ENCODE peak calls at places on chromosome 6, in seven cellular contexts. One of them, this sample, is unnamed.

GRCh38 chr6:43904311-43905123 is 134.5 kb downstream of the VEGFA start:
- DNase-seq in A549: no peak
- DNase-seq in keratinocyte: no peak
- DNase-seq in PC-3: peak; percentile 30
- DNase-seq in right atrium auricular region: no peak
- DNase-seq in IMR-90: no peak
- DNase-seq in fibroblast of lung: peak; percentile 36
- DNase-seq in this sample: no peak

GRCh38 chr6:79280756-79281155 is 46.3 kb upstream of the HMGN3 start:
- DNase-seq in A549: no peak
- DNase-seq in PC-3: no peak
- DNase-seq in IMR-90: no peak
- DNase-seq in keratinocyte: no peak
- DNase-seq in fibroblast of lung: no peak
- DNase-seq in right atrium auricular region: no peak
- DNase-seq in this sample: no peak

GRCh38 chr6:108501559-108501958 is 59.2 kb upstream of the FOXO3 start:
- DNase-seq in right atrium auricular region: no peak
- DNase-seq in keratinocyte: no peak
- DNase-seq in A549: no peak
- DNase-seq in fibroblast of lung: peak; percentile 56
- DNase-seq in IMR-90: peak; percentile 47
- DNase-seq in PC-3: peak; percentile 59
- DNase-seq in this sample: no peak

GRCh38 chr6:145798530-145798929 is 16.1 kb downstream of the FBXO30 start:
- DNase-seq in right atrium auricular region: no peak
- DNase-seq in fibroblast of lung: peak; percentile 78
- DNase-seq in IMR-90: peak; percentile 62
- DNase-seq in A549: no peak
- DNase-seq in PC-3: no peak
- DNase-seq in keratinocyte: no peak
- DNase-seq in this sample: no peak

GRCh38 chr6:130624046-130624445 is 203.2 kb upstream of the SMLR1 start:
- DNase-seq in PC-3: no peak
- DNase-seq in IMR-90: peak; percentile 66
- DNase-seq in A549: no peak
- DNase-seq in right atrium auricular region: no peak
- DNase-seq in keratinocyte: no peak
- DNase-seq in fibroblast of lung: peak; percentile 84
- DNase-seq in this sample: no peak

GRCh38 chr6:44820366-44821158 is 433.1 kb downstream of the CDC5L start:
- DNase-seq in IMR-90: peak; percentile 13
- DNase-seq in fibroblast of lung: no peak
- DNase-seq in keratinocyte: no peak
- DNase-seq in A549: no peak
- DNase-seq in right atrium auricular region: no peak
- DNase-seq in PC-3: peak; percentile 6
- DNase-seq in this sample: no peak

GRCh38 chr6:4185419-4185818 is 50.0 kb upstream of the ECI2 start:
- DNase-seq in right atrium auricular region: no peak
- DNase-seq in IMR-90: no peak
- DNase-seq in keratinocyte: no peak
- DNase-seq in fibroblast of lung: no peak
- DNase-seq in A549: no peak
- DNase-seq in PC-3: no peak
- DNase-seq in this sample: no peak

GRCh38 chr6:58419321-58419720 is 1101.9 kb downstream of the PRIM2 start:
- DNase-seq in fibroblast of lung: no peak
- DNase-seq in A549: no peak
- DNase-seq in keratinocyte: no peak
- DNase-seq in IMR-90: no peak
- DNase-seq in right atrium auricular region: no peak
- DNase-seq in PC-3: no peak
- DNase-seq in this sample: no peak

GRCh38 chr6:20751293-20751946 is 217.2 kb downstream of the CDKAL1 start:
- DNase-seq in PC-3: no peak
- DNase-seq in fibroblast of lung: peak; percentile 21
- DNase-seq in right atrium auricular region: no peak
- DNase-seq in keratinocyte: no peak
- DNase-seq in A549: no peak
- DNase-seq in IMR-90: peak; percentile 49
- DNase-seq in this sample: no peak

GRCh38 chr6:139623382-139623781 is 248.9 kb upstream of the CITED2 start:
- DNase-seq in A549: no peak
- DNase-seq in right atrium auricular region: no peak
- DNase-seq in IMR-90: no peak
- DNase-seq in keratinocyte: no peak
- DNase-seq in PC-3: no peak
- DNase-seq in fibroblast of lung: peak; percentile 23
- DNase-seq in this sample: no peak

GRCh38 chr6:151063339-151063738 is 176.4 kb upstream of the AKAP12 start:
- DNase-seq in IMR-90: peak; percentile 72
- DNase-seq in fibroblast of lung: peak; percentile 96
- DNase-seq in keratinocyte: no peak
- DNase-seq in A549: no peak
- DNase-seq in right atrium auricular region: no peak
- DNase-seq in PC-3: peak; percentile 63
- DNase-seq in this sample: no peak

GRCh38 chr6:159094444-159095252 is 49.9 kb upstream of the TAGAP start:
- DNase-seq in A549: no peak
- DNase-seq in fibroblast of lung: no peak
- DNase-seq in right atrium auricular region: no peak
- DNase-seq in PC-3: no peak
- DNase-seq in IMR-90: no peak
- DNase-seq in keratinocyte: no peak
- DNase-seq in this sample: no peak

GRCh38 chr6:159095561-159096095 is 50.8 kb upstream of the TAGAP start:
- DNase-seq in PC-3: no peak
- DNase-seq in keratinocyte: no peak
- DNase-seq in fibroblast of lung: no peak
- DNase-seq in IMR-90: no peak
- DNase-seq in A549: no peak
- DNase-seq in right atrium auricular region: no peak
- DNase-seq in this sample: peak; percentile 12

GRCh38 chr6:159092631-159093030 is 47.8 kb upstream of the TAGAP start:
- DNase-seq in IMR-90: no peak
- DNase-seq in A549: no peak
- DNase-seq in fibroblast of lung: no peak
- DNase-seq in right atrium auricular region: no peak
- DNase-seq in keratinocyte: no peak
- DNase-seq in PC-3: no peak
- DNase-seq in this sample: peak; percentile 6

GRCh38 chr6:159090530-159091306 is 45.9 kb upstream of the TAGAP start:
- DNase-seq in fibroblast of lung: no peak
- DNase-seq in IMR-90: no peak
- DNase-seq in PC-3: no peak
- DNase-seq in A549: no peak
- DNase-seq in right atrium auricular region: no peak
- DNase-seq in keratinocyte: no peak
- DNase-seq in this sample: peak; percentile 20

DNA sequence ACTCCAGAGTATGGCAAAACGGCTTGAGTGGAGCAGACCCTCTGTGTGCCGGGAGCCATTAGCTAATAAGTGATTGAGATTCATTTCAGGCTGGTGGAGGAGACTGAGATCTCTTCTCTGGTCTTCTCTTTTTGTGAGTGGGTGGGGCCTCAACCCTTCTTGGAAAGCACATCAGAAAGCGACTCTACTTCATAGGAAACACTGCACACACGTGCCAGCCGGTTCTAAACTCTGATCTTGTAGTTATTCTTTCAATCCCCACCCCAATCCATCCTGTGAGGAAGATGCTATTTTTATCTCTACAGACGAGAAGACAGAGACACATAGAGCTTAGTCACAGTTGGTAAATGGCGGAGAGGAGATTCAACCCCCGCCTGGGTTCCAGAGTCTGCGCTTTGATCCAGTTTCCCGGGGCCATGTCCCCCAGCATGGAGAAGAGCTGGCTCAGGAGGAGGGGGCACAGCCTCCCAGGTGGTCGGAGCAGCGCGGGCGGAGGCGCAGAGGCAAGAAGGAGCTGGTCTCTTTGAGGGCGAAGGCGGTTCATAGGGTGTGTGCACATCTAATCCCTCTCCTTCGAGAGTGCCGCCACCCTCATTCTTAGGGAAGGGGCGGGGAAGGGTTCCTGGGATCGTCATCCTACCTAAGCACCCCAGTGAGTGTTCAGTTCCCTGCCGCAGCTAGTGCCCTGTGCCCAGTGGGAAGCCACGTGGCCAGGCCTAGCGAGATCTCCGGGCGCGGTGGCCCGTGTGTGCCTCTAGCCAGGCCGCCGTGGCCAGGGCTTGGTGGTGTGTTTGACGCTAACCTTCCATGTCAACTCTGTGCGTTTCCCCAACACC is 49.0 kb upstream of the TAGAP start:
- DNase-seq in A549: no peak
- DNase-seq in right atrium auricular region: no peak
- DNase-seq in PC-3: no peak
- DNase-seq in IMR-90: no peak
- DNase-seq in keratinocyte: no peak
- DNase-seq in fibroblast of lung: no peak
- DNase-seq in this sample: peak; percentile 15
- H3K4me1 ChIP-seq in A549: no peaks in the 10 kb centered on the region
- H3K4me1 ChIP-seq in right atrium auricular region: no peaks in the 10 kb centered on the region
- H3K4me1 ChIP-seq in PC-3: no peaks in the 10 kb centered on the region
- H3K4me1 ChIP-seq in IMR-90: no peaks in the 10 kb centered on the region
- H3K4me1 ChIP-seq in keratinocyte: no peaks in the 10 kb centered on the region
- H3K4me1 ChIP-seq in fibroblast of lung: no peaks in the 10 kb centered on the region
- H3K4me1 ChIP-seq in this sample: no peaks in the 10 kb centered on the region

GRCh38 chr6:14226051-14226660 is 108.6 kb downstream of the CD83 start:
- DNase-seq in keratinocyte: no peak
- DNase-seq in A549: no peak
- DNase-seq in fibroblast of lung: no peak
- DNase-seq in PC-3: no peak
- DNase-seq in IMR-90: no peak
- DNase-seq in right atrium auricular region: no peak
- DNase-seq in this sample: peak; percentile 3

GRCh38 chr6:14221564-14222297 is 104.2 kb downstream of the CD83 start:
- DNase-seq in right atrium auricular region: no peak
- DNase-seq in fibroblast of lung: no peak
- DNase-seq in keratinocyte: no peak
- DNase-seq in IMR-90: no peak
- DNase-seq in A549: no peak
- DNase-seq in PC-3: no peak
- DNase-seq in this sample: no peak

GRCh38 chr6:14222956-14223355 is 105.4 kb downstream of the CD83 start:
- DNase-seq in A549: no peak
- DNase-seq in right atrium auricular region: no peak
- DNase-seq in IMR-90: no peak
- DNase-seq in keratinocyte: no peak
- DNase-seq in fibroblast of lung: no peak
- DNase-seq in PC-3: no peak
- DNase-seq in this sample: no peak

GRCh38 chr6:14228571-14228970 is 111.0 kb downstream of the CD83 start:
- DNase-seq in right atrium auricular region: no peak
- DNase-seq in A549: no peak
- DNase-seq in fibroblast of lung: peak; percentile 56
- DNase-seq in PC-3: no peak
- DNase-seq in IMR-90: peak; percentile 62
- DNase-seq in keratinocyte: no peak
- DNase-seq in this sample: peak; percentile 3

DNA sequence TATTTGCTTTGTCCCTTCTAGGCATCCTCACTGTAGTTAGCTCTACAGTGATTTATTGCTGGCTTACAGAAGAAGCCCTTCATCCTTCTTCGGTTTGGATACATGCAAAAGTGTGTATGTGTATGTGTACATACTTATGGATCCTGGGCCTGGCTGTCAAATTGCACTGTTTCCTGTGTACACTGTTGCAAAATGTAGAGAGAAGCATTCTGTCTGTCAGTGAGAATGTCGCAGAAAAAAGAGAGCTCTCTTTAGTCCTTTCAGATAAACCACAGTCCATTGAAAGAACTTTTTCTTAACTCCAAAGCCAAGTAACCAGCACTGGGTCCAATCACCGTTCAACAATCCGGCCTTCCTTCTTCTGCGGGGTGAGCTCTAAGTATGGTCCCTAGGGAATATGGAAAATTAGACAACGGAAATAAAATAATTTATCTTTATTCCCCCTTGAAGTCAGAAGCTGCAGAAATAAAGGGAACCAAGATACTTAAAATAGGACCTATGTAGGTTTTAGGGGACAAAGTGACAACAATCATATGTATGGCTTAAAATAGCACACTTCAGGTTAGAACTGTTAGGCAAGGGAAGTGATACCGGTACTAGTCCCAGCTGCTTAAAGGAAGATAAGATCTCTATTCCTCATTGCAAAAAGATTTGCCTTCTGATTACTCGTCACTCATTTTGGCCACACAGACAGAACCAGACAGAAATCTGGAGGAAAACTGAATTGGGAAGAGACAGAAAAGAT is 107.0 kb downstream of the CD83 start:
- DNase-seq in keratinocyte: no peak
- DNase-seq in right atrium auricular region: no peak
- DNase-seq in A549: no peak
- DNase-seq in IMR-90: no peak
- DNase-seq in PC-3: no peak
- DNase-seq in fibroblast of lung: no peak
- DNase-seq in this sample: peak; percentile 4
- TF ChIP-seq CTCF in keratinocyte: no peak
- TF ChIP-seq CTCF in right atrium auricular region: no peak
- TF ChIP-seq CTCF in A549: no peak
- TF ChIP-seq CTCF in IMR-90: no peak
- TF ChIP-seq CTCF in PC-3: no peak
- TF ChIP-seq CTCF in fibroblast of lung: no peak
- TF ChIP-seq CTCF in this sample: no peak

DNA sequence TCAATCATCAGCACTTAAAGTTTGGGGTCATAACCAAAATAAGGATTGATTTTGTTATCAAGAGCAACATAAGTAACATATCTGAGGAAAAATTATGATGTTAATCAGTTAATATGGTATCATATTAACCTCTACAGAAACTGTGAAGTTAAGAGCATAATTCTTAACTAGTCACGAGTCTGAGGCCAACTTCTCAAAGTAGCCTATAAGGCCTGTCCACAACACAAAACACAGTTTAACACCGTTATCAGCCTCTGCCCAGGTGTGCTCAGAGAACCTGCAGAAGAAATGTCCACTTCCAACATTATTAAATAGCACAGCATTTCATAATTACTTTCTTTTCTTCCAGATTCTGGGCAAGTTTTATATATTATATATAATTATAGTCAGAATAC is 1.1 kb downstream of the STX7 start:
- DNase-seq in IMR-90: no peak
- DNase-seq in keratinocyte: no peak
- DNase-seq in right atrium auricular region: no peak
- DNase-seq in A549: no peak
- DNase-seq in PC-3: no peak
- DNase-seq in fibroblast of lung: no peak
- DNase-seq in this sample: no peak
- H3K27ac ChIP-seq in IMR-90: no peak overlapping the region
- H3K27ac ChIP-seq in keratinocyte: peak overlapping the region; percentile 84
- H3K27ac ChIP-seq in right atrium auricular region: peak overlapping the region; percentile 40
- H3K27ac ChIP-seq in A549: peak overlapping the region; percentile 67
- H3K27ac ChIP-seq in PC-3: no peak overlapping the region
- H3K27ac ChIP-seq in fibroblast of lung: peak overlapping the region; percentile 61
- H3K27ac ChIP-seq in this sample: peak overlapping the region; percentile 95

DNA sequence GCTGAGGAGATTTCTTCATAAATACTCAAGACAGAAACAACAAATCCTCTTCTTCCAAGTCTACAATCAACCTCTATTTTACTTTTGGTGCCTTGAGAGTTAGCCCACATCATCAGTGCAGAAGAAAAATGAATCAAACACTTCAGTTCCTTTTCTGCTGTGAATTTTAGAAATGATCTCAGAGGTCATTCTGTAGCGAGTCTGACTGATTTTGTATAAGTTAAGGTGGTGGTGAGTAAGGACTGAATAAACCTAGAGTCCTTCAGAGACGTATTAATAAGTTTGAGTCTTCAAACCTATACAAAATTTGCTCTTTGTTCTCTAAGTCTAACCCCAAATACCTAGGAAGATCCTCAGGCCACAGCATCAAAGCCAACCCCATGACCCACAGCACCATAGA is 33.1 kb upstream of the NT5E start:
- DNase-seq in A549: no peak
- DNase-seq in keratinocyte: no peak
- DNase-seq in PC-3: no peak
- DNase-seq in right atrium auricular region: no peak
- DNase-seq in IMR-90: peak; percentile 48
- DNase-seq in fibroblast of lung: no peak
- DNase-seq in this sample: no peak
- H3K4me1 ChIP-seq in A549: peaks cover 11% of the 10 kb centered on the region
- H3K4me1 ChIP-seq in keratinocyte: peaks cover 21% of the 10 kb centered on the region
- H3K4me1 ChIP-seq in PC-3: peaks cover 11% of the 10 kb centered on the region
- H3K4me1 ChIP-seq in right atrium auricular region: no peaks in the 10 kb centered on the region
- H3K4me1 ChIP-seq in IMR-90: peaks cover 32% of the 10 kb centered on the region
- H3K4me1 ChIP-seq in fibroblast of lung: peaks cover 29% of the 10 kb centered on the region
- H3K4me1 ChIP-seq in this sample: no peaks in the 10 kb centered on the region

This sample was measured in colonic mucosa.